ENCODE peak calls at places on chromosomes 7 and 10, in nine cellular contexts. R, I, T, X, Z, D, Q, E and N are unnamed samples.

GRCh38 chr10:86661161-86662025 is 6.9 kb upstream of the LDB3 start:
- DNase-seq in R (no peak), I (no peak), T (no peak), X (no peak), Z (peak), D (no peak), Q (peak), E (no peak), N (peak)

GRCh38 chr10:98263088-98263487 is 4.9 kb downstream of the LOXL4 start:
- DNase-seq in R (no peak), I (no peak), T (no peak), X (no peak), Z (no peak), D (no peak), Q (no peak), E (no peak), N (no peak)

GRCh38 chr7:110531186-110531585 is 559.7 kb upstream of the LRRN3 start:
- DNase-seq in R (no peak), I (no peak), T (no peak), X (no peak), Z (no peak), D (no peak), Q (no peak), E (no peak), N (no peak)

GRCh38 chr7:127798023-127798422 is 146.0 kb downstream of the SND1 start:
- DNase-seq in R (no peak), I (no peak), T (no peak), X (no peak), Z (no peak), D (no peak), Q (no peak), E (no peak), N (peak)

GRCh38 chr10:44956176-44956575 is 3.4 kb upstream of the RASSF4 start:
- DNase-seq in R (no peak), I (no peak), T (no peak), X (no peak), Z (no peak), D (peak), Q (no peak), E (no peak), N (peak)

GRCh38 chr7:39667354-39667923 is 44.1 kb downstream of the RALA start:
- DNase-seq in R (no peak), I (no peak), T (no peak), X (no peak), Z (no peak), D (no peak), Q (peak), E (no peak), N (no peak)

GRCh38 chr10:5679606-5680005 is 5.0 kb upstream of the TASOR2 start:
- DNase-seq in R (no peak), I (no peak), T (no peak), X (no peak), Z (no peak), D (no peak), Q (no peak), E (no peak), N (no peak)

GRCh38 chr7:78420001-78420400 is 621.4 kb downstream of the PHTF2 start:
- DNase-seq in R (no peak), I (no peak), T (no peak), X (no peak), Z (no peak), D (no peak), Q (no peak), E (no peak), N (no peak)

GRCh38 chr7:117135553-117135891 is 182.2 kb downstream of the ST7 start:
- DNase-seq in R (no peak), I (no peak), T (no peak), X (no peak), Z (no peak), D (no peak), Q (no peak), E (no peak), N (no peak)

GRCh38 chr7:76356823-76357222 is 2.0 kb downstream of the YWHAG start:
- DNase-seq in R (no peak), I (no peak), T (no peak), X (no peak), Z (no peak), D (no peak), Q (no peak), E (peak), N (peak)

GRCh38 chr7:158245724-158246041 is 341.9 kb downstream of the PTPRN2 start:
- DNase-seq in R (peak), I (no peak), T (no peak), X (no peak), Z (peak), D (peak), Q (no peak), E (no peak), N (peak)